ENCODE peak calls at places on chromosomes 7 and 10, in five cellular contexts. C is MM.1S; N is activated T-helper 1 cell treated with anti-CD3 and anti-CD28 coated beads, Interleukin-2, amount 50 U/mL, for 16 hours; T is H1; I is HFFc6. F is an unnamed sample.

GRCh38 chr7:119720541-119720940 is 552.4 kb upstream of the KCND2 start:
- DNase-seq in C (no peak), N (no peak), T (no peak), I (peak), F (no peak)

GRCh38 chr7:138875794-138876193 is 77.8 kb upstream of the ATP6V0A4 start:
- DNase-seq in N (peak), C (no peak), I (peak), T (no peak), F (peak)

GRCh38 chr10:113169853-113170455 is 219.9 kb downstream of the TCF7L2 start:
- DNase-seq in N (no peak), I (no peak), T (no peak), C (peak), F (no peak)

GRCh38 chr10:58177362-58177947 is 90.2 kb downstream of the IPMK start:
- DNase-seq in T (no peak), N (no peak), C (peak), I (no peak), F (no peak)

GRCh38 chr7:55130554-55131198 is 111.9 kb downstream of the EGFR start:
- DNase-seq in C (no peak), T (no peak), I (peak), N (no peak), F (no peak)

GRCh38 chr10:104139221-104139620 is 17.2 kb downstream of the SFR1 start:
- DNase-seq in N (no peak), T (no peak), C (no peak), I (no peak), F (no peak)

GRCh38 chr10:43901302-43901701 is 252.6 kb upstream of the ZNF32 start:
- DNase-seq in I (no peak), C (no peak), T (no peak), N (no peak), F (no peak)

GRCh38 chr7:8147004-8147403 is 115.0 kb downstream of the ICA1 start:
- DNase-seq in I (no peak), C (no peak), T (no peak), N (no peak), F (no peak)

GRCh38 chr10:131891196-131891928 is 9.4 kb upstream of the PPP2R2D start:
- DNase-seq in C (no peak), N (no peak), I (no peak), T (peak), F (no peak)

GRCh38 chr10:47291682-47292081 is 8.3 kb upstream of the GDF10 start:
- DNase-seq in T (no peak), C (no peak), N (no peak), I (no peak), F (no peak)

GRCh38 chr10:125095228-125095627 is 65.1 kb downstream of the CTBP2 start:
- DNase-seq in C (no peak), I (no peak), T (no peak), N (no peak), F (no peak)

GRCh38 chr10:120392245-120392644 is 64.8 kb upstream of the PLPP4 start:
- DNase-seq in T (no peak), I (no peak), C (no peak), N (no peak), F (no peak)

GRCh38 chr7:104045183-104045582 is 55.7 kb upstream of the RELN start:
- DNase-seq in I (no peak), N (no peak), T (no peak), C (no peak), F (no peak)

GRCh38 chr10:48695636-48696534 is 11.2 kb downstream of the WDFY4 start:
- DNase-seq in N (no peak), I (no peak), T (no peak), C (no peak), F (no peak)

GRCh38 chr7:45709168-45710034 is 135.2 kb downstream of the ADCY1 start:
- DNase-seq in N (no peak), T (no peak), I (peak), C (no peak), F (no peak)

GRCh38 chr7:125551008-125551407 is 621.4 kb upstream of the POT1 start:
- DNase-seq in T (no peak), C (no peak), N (no peak), I (no peak), F (no peak)

GRCh38 chr7:70681111-70681846 is 450.7 kb upstream of the GALNT17 start:
- DNase-seq in C (no peak), N (no peak), T (no peak), I (no peak), F (no peak)

GRCh38 chr7:44226396-44226753 is 25.6 kb downstream of the YKT6 start:
- DNase-seq in C (no peak), I (no peak), N (no peak), T (no peak), F (no peak)

GRCh38 chr10:113219446-113219845 is 269.4 kb downstream of the TCF7L2 start:
- DNase-seq in N (no peak), T (no peak), I (no peak), C (no peak), F (no peak)

GRCh38 chr10:126387931-126388911 is at the start of gene ADAM12:
- DNase-seq in N (no peak), I (peak), T (no peak), C (no peak), F (no peak)

GRCh38 chr10:88791924-88792323 is 10.6 kb upstream of the LIPM start:
- DNase-seq in T (no peak), C (peak), N (no peak), I (peak), F (no peak)

GRCh38 chr10:59814878-59815277 is 61.6 kb upstream of the MRLN start:
- DNase-seq in I (no peak), C (no peak), N (no peak), T (no peak), F (no peak)

GRCh38 chr10:31149835-31150512 is 118.3 kb upstream of the ZNF438 start:
- DNase-seq in I (no peak), C (no peak), T (no peak), N (no peak), F (no peak)

GRCh38 chr7:150992051-150992640 is 1.3 kb downstream of the NOS3 start:
- DNase-seq in I (no peak), N (no peak), T (no peak), C (no peak), F (no peak)

GRCh38 chr10:60304832-60305231 is 84.8 kb downstream of the ANK3 start:
- DNase-seq in N (no peak), C (no peak), T (no peak), I (no peak), F (no peak)

F was measured in activated CD4-positive, alpha-beta T cell treated with anti-CD3 and anti-CD28 coated beads, Interleukin-2, amount 50 U/mL, for 24 hours.